ENCODE peak calls at places on chromosome 14, in four cellular contexts. I, V, L and Y are unnamed samples.

GRCh38 chr14:55500219-55500701 is 59.8 kb upstream of the TBPL2 start:
- DNase-seq in I (no peak), V (no peak), L (no peak), Y (peak; percentile 39)

GRCh38 chr14:91919814-91920213 is 27.7 kb downstream of the FBLN5 start:
- DNase-seq in I (no peak), V (no peak), L (peak; percentile 63), Y (peak; percentile 38)

GRCh38 chr14:54597795-54598443 is 31.0 kb downstream of the SAMD4A start:
- DNase-seq in I (no peak), V (no peak), L (peak; percentile 70), Y (peak; percentile 88)

GRCh38 chr14:33848706-33849454 is 102.0 kb downstream of the EGLN3 start:
- DNase-seq in I (no peak), V (no peak), L (peak; percentile 10), Y (peak; percentile 60)

GRCh38 chr14:36720657-36721056 is 59.0 kb downstream of the PAX9 start:
- DNase-seq in I (no peak), V (no peak), L (no peak), Y (no peak)

GRCh38 chr14:68766299-68767247 is 26.3 kb downstream of the ZFP36L1 start:
- DNase-seq in I (peak; percentile 9), V (no peak), L (no peak), Y (no peak)

GRCh38 chr14:81137316-81137715 is 83.4 kb downstream of the GTF2A1 start:
- DNase-seq in I (no peak), V (no peak), L (peak; percentile 48), Y (peak; percentile 9)

GRCh38 chr14:101820283-101820798 is 58.8 kb downstream of the PPP2R5C start:
- DNase-seq in I (no peak), V (no peak), L (no peak), Y (no peak)

GRCh38 chr14:61911534-61911933 is 149.3 kb downstream of the SNAPC1 start:
- DNase-seq in I (no peak), V (no peak), L (no peak), Y (no peak)

GRCh38 chr14:74882103-74882920 is 596 bp downstream of the DLST start:
- DNase-seq in I (peak; percentile 79), V (no peak), L (peak; percentile 41), Y (peak; percentile 83)
- TF ChIP-seq CTCF in I (no peak), V (no peak), L (no peak), Y (no peak)

DNA sequence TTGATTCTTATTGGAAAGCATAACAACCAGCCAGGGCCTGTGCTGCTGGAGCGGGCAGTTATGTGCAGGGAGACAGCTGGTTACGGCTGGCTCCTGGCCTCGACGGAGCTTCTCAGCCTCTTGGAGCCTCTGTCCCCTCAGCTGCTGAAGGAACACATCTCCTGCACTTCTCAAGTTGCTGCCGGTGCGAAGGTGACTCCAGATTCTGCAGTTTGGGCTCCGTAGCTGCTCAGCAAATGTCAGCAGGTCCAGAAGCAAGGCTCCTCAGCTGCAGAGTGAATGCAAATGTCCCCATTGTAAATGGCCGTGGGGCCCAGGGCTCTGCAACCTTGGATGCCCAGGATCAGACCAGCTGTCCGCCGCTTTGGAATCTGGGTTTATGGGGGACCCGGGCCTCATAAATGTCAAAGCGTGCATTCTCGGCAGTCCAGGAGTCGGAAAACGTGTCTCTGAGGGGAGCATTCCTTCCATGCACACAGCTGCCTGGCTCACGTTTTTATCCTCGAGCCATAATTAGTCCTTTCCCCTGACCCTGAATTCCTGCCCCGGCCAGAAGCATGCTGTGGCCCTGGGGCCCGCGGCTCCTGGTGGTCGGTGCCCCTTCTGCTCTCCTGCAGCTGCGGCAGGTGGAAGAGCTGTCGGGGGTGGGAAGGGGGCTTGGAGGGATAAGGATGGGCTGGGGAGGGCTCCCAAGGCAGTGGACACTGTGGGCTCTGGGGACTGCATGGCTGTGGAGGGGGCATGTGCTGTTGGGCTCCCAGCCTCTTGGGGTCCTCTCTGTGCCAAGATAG is 106.0 kb downstream of the KIF26A start:
- DNase-seq in I (peak; percentile 66), V (no peak), L (no peak), Y (no peak)
- H3K4me3 ChIP-seq in I (no peak overlapping the region), V (no peak overlapping the region), L (no peak overlapping the region), Y (no peak overlapping the region)

GRCh38 chr14:59691266-59691665 is 114.7 kb upstream of the CCDC175 start:
- DNase-seq in I (no peak), V (no peak), L (no peak), Y (no peak)

GRCh38 chr14:59687663-59688062 is 111.1 kb upstream of the CCDC175 start:
- DNase-seq in I (no peak), V (no peak), L (no peak), Y (no peak)

GRCh38 chr14:59690426-59690825 is 113.8 kb upstream of the CCDC175 start:
- DNase-seq in I (no peak), V (no peak), L (no peak), Y (no peak)

GRCh38 chr14:59688224-59689170 is 111.9 kb upstream of the CCDC175 start:
- DNase-seq in I (no peak), V (no peak), L (peak; percentile 53), Y (peak; percentile 53)
- TF ChIP-seq CTCF in I (peak; percentile 70), V (peak; percentile 48), L (peak; percentile 56), Y (peak; percentile 90)

GRCh38 chr14:100654814-100655795 is 67.9 kb upstream of the BEGAIN start:
- DNase-seq in I (no peak), V (no peak), L (no peak), Y (no peak)
- H3K4me3 ChIP-seq in I (no peak overlapping the region), V (no peak overlapping the region), L (no peak overlapping the region), Y (no peak overlapping the region)

DNA sequence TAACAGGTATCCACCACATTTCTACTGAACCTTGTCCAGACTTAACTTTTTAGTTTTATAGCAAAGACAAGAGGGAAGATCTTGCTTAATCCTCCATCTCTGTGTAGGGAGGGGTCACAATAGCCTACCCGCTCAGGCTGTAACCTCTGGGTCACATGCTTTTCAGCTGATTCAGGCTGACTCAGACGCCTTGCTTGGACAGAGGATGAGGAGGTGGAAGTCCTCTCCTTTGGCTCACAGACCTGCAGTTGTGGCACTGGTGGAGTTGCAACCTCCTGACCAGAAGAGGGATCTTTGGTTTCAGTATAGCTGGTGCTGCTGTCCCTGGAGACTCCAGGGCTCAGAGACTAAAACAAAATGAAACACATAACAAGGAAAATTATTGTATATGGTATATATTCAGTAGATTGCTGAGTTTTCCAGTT is 16.2 kb downstream of the ACIN1 start:
- DNase-seq in I (no peak), V (no peak), L (peak; percentile 98), Y (peak; percentile 98)
- TF ChIP-seq CTCF in I (no peak), V (no peak), L (peak; percentile 19), Y (no peak)

DNA sequence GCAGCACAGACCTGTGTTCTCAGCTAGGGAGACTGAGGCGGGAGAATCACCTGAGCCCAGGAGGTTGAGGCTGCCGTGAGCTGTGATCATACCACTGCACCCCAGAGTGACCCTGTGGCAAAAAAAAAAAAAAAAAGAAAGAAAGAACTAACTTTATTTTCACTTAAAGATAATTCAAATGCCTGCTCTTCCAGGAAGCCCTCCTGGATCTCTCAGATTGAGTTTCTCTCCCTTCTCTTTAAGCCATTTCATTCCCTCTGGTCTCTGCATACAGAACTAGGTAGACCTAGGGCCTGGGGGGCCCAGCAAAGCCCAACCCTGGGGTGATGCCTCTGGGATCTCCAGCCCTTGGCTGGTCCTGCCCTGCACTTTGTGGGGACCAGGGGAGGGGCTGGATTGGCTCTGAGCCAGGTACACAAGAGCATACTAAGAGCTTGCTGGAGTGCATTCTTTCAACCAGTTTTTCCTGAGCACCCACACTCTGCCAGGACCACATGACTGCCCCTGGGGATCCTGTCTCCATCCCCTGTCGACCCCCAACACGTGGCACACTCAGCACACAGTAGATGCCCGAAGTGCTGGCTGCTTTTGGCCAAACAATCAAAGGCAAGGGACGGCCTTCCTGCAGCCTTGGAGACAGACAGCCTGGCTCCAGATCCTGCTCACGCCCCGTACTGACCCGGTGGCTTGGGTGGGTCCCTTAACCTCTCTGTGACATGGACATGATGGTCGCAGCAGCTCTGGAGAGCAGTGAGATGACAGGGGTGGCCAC is 52.7 kb downstream of the CYP46A1 start:
- DNase-seq in I (peak; percentile 65), V (no peak), L (no peak), Y (no peak)
- H3K4me3 ChIP-seq in I (no peak overlapping the region), V (peak overlapping the region; percentile 51), L (no peak overlapping the region), Y (no peak overlapping the region)

GRCh38 chr14:20757963-20758362 is 10.2 kb upstream of the EDDM3B start:
- DNase-seq in I (no peak), V (no peak), L (no peak), Y (no peak)
- TF ChIP-seq CTCF in I (peak; percentile 47), V (no peak), L (no peak), Y (no peak)

DNA sequence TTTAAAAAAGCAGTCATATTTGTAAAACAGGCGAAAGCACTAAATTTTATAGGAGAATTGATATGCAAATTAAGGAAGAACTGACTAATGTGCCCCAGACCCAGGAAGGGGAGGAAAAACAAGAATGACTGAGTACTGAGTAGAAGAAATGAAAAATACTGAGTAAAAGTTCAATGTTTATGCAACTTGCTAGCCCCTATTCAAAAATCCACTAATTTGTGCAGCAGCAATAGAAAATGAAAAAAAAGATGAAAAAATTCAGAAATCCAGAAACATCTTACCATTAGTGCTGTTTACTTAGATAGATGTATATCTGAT is 6.1 kb downstream of the CHD8 start:
- DNase-seq in I (no peak), V (no peak), L (no peak), Y (no peak)
- H3K4me3 ChIP-seq in I (no peak overlapping the region), V (no peak overlapping the region), L (no peak overlapping the region), Y (no peak overlapping the region)